ENCODE peak calls at places on chromosomes 6 and 20, in ten cellular contexts. V, I, R, L, A, J, B, D, N and P are unnamed samples.

GRCh38 chr6:82410151-82410621 is 46.6 kb downstream of the TPBG start:
- DNase-seq in A (no peak), D (no peak), L (no peak), V (no peak), B (no peak), N (no peak), J (no peak), R (no peak), I (no peak), P (no peak)

GRCh38 chr6:134026597-134026996 is 25.8 kb downstream of the SLC2A12 start:
- DNase-seq in R (no peak), B (no peak), J (no peak), V (peak; percentile 64), I (no peak), D (no peak), N (no peak), A (peak; percentile 60), L (no peak), P (no peak)

GRCh38 chr6:32833599-32834155 is 4.9 kb downstream of the TAP2 start:
- DNase-seq in D (no peak), B (no peak), I (no peak), L (no peak), J (no peak), R (no peak), A (no peak), V (no peak), N (no peak), P (no peak)

GRCh38 chr6:109292983-109293586 is 89.2 kb downstream of the CD164 start:
- DNase-seq in R (no peak), V (no peak), J (no peak), D (no peak), A (peak; percentile 70), I (no peak), B (no peak), N (no peak), L (no peak), P (no peak)

GRCh38 chr6:167570460-167571400 is 245.8 kb downstream of the TTLL2 start:
- DNase-seq in L (no peak), V (no peak), R (no peak), I (no peak), J (no peak), A (no peak), N (no peak), D (no peak), B (no peak), P (no peak)

GRCh38 chr6:116424001-116424400 is 37.2 kb upstream of the CALHM6 start:
- DNase-seq in L (no peak), D (no peak), N (no peak), I (no peak), A (no peak), V (no peak), B (no peak), J (no peak), R (no peak), P (no peak)

GRCh38 chr20:47392721-47393073 is 36.2 kb upstream of the ZMYND8 start:
- DNase-seq in L (no peak), N (no peak), R (no peak), B (no peak), I (no peak), D (no peak), A (peak; percentile 89), J (no peak), V (no peak), P (no peak)

GRCh38 chr6:132931937-132932336 is 117.6 kb downstream of the RPS12 start:
- DNase-seq in J (no peak), R (no peak), I (no peak), N (no peak), V (peak; percentile 90), D (peak; percentile 37), L (no peak), A (peak; percentile 47), B (no peak), P (no peak)

GRCh38 chr20:3239026-3239866 is at the start of gene SLC4A11:
- DNase-seq in A (peak; percentile 63), J (no peak), V (peak; percentile 45), N (no peak), B (peak; percentile 72), L (no peak), R (peak; percentile 83), I (peak; percentile 90), D (peak; percentile 68), P (peak; percentile 49)

GRCh38 chr6:52389626-52390360 is 27.8 kb downstream of the PAQR8 start:
- DNase-seq in L (peak; percentile 95), R (no peak), N (no peak), D (peak; percentile 80), A (peak; percentile 46), B (peak; percentile 36), V (peak; percentile 60), I (peak; percentile 70), J (no peak), P (no peak)

GRCh38 chr20:2507875-2508630 is 662 bp downstream of the ZNF343 start:
- DNase-seq in D (peak; percentile 11), B (peak; percentile 16), N (peak; percentile 14), I (no peak), R (peak; percentile 46), V (no peak), L (no peak), A (no peak), J (no peak), P (peak; percentile 14)

GRCh38 chr20:32845786-32846185 is 12.9 kb upstream of the EFCAB8 start:
- DNase-seq in J (no peak), N (no peak), B (no peak), R (no peak), D (no peak), I (no peak), A (no peak), V (no peak), L (no peak), P (no peak)

GRCh38 chr20:25160457-25160856 is 35.1 kb upstream of the ENTPD6 start:
- DNase-seq in N (no peak), R (no peak), B (no peak), V (no peak), J (no peak), L (no peak), D (no peak), A (no peak), I (no peak), P (no peak)

GRCh38 chr6:99348823-99349619 is 453 bp downstream of the FAXC start:
- DNase-seq in N (peak; percentile 11), J (no peak), R (no peak), L (no peak), I (peak; percentile 63), B (no peak), D (peak; percentile 27), A (no peak), V (peak; percentile 2), P (no peak)
- TF ChIP-seq CTCF in N (no peak), J (no peak), R (no peak), L (no peak), I (no peak), B (no peak), D (no peak), A (no peak), V (no peak), P (no peak)

DNA sequence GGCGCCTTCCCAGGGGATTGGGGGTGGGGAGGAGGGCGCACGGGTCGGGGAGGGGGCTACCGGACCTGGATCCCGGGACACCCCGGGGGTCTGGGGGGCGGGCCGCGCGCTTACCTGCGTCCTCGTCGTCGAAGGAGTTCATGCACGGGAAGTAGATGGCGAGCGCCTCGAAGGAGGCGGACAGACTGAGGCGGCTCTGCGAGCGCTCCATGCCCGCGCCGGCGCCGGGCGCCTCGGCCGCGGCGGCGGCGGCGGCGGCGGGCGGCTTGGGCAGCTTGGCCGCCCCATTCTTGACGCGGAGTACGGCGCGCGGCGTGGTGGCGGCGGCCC is 320 bp downstream of the RIMS4 start:
- DNase-seq in L (no peak), R (no peak), B (no peak), N (no peak), A (no peak), V (no peak), J (no peak), I (no peak), D (no peak), P (no peak)
- H3K4me3 ChIP-seq in L (no peak overlapping the region), R (peak overlapping the region; percentile 44), B (peak overlapping the region; percentile 51), N (no peak overlapping the region), A (no peak overlapping the region), V (no peak overlapping the region), J (peak overlapping the region; percentile 63), I (peak overlapping the region; percentile 19), D (no peak overlapping the region), P (no peak overlapping the region)

GRCh38 chr20:37333848-37334318 is 12.1 kb upstream of the SRC start:
- DNase-seq in I (no peak), B (no peak), D (no peak), L (no peak), N (no peak), R (no peak), V (no peak), A (no peak), J (no peak), P (no peak)
- H3K4me1 ChIP-seq in I (peaks cover 21% of the 10 kb centered on the region), B (no peaks in the 10 kb centered on the region), D (no peaks in the 10 kb centered on the region), L (no peaks in the 10 kb centered on the region), N (peaks cover 9% of the 10 kb centered on the region), R (peaks cover 34% of the 10 kb centered on the region), V (no peaks in the 10 kb centered on the region), A (peaks cover 15% of the 10 kb centered on the region), J (no peaks in the 10 kb centered on the region), P (peaks cover 31% of the 10 kb centered on the region)

DNA sequence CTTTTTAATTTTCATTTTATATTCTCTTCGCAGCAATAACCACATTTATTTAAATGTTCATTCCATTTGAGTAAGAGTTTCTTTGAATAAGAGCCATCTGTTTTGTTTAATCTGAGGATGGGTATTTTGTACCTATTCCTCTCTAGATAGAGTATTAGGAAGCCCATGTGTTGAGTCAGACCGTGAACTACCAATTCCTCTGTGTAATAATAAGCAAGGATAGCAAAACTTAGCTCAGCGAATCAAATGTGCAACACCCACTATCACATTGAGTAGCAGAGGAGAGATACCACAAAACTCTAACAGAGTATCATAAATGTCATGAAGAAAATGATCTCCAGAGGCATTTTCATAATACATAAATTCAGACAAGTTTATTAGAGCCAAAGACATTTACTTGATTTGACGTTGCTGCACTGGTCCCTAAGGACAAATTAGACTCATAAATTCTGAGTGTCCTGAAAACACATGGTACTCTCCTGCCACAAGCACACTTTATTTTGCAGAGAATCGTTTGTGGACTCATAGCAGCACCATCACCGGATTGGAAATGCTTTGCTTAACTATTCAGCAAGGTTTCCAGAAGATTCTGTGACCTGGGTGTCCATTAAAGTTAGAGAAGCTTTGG is 245.2 kb downstream of the HAO1 start:
- DNase-seq in B (no peak), V (peak; percentile 50), J (no peak), A (no peak), D (no peak), R (no peak), L (no peak), I (no peak), N (no peak), P (no peak)
- TF ChIP-seq CTCF in B (no peak), V (no peak), J (no peak), A (no peak), D (no peak), R (no peak), L (no peak), I (no peak), N (no peak), P (no peak)

GRCh38 chr6:41636803-41637178 is 1.5 kb upstream of the MDFI start:
- DNase-seq in N (no peak), L (no peak), I (peak; percentile 84), D (peak; percentile 69), V (no peak), J (no peak), A (peak; percentile 73), B (no peak), R (peak; percentile 48), P (no peak)
- H3K4me3 ChIP-seq in N (peak overlapping the region; percentile 15), L (no peak overlapping the region), I (peak overlapping the region; percentile 56), D (no peak overlapping the region), V (peak overlapping the region; percentile 71), J (peak overlapping the region; percentile 66), A (peak overlapping the region; percentile 85), B (peak overlapping the region; percentile 64), R (peak overlapping the region; percentile 39), P (peak overlapping the region; percentile 61)